ENCODE peak calls at places on chromosome 17, in eight cellular contexts. One of them, this sample, is unnamed.

GRCh38 chr17:39246274-39246673 is 20.5 kb upstream of the STAC2 start:
- DNase-seq in DMS 273 treated with DMSO at 0.1 percent for 48 hours: no peak
- DNase-seq in NCI-H1092: no peak
- DNase-seq in GM13976: no peak
- DNase-seq in HTR-8/SVneo: no peak
- DNase-seq in HFFc6: no peak
- DNase-seq in effector memory CD8-positive, alpha-beta T cell: no peak
- DNase-seq in choroid plexus epithelial cell: no peak
- DNase-seq in this sample: no peak

GRCh38 chr17:61583242-61583641 is 7.8 kb downstream of the NACA2 start:
- DNase-seq in effector memory CD8-positive, alpha-beta T cell: no peak
- DNase-seq in GM13976: peak
- DNase-seq in DMS 273 treated with DMSO at 0.1 percent for 48 hours: peak
- DNase-seq in HTR-8/SVneo: peak
- DNase-seq in HFFc6: peak
- DNase-seq in choroid plexus epithelial cell: peak
- DNase-seq in NCI-H1092: no peak
- DNase-seq in this sample: no peak

GRCh38 chr17:1515640-1516402 is 591 bp downstream of the INPP5K start:
- DNase-seq in DMS 273 treated with DMSO at 0.1 percent for 48 hours: peak
- DNase-seq in NCI-H1092: no peak
- DNase-seq in HTR-8/SVneo: peak
- DNase-seq in GM13976: peak
- DNase-seq in choroid plexus epithelial cell: peak
- DNase-seq in HFFc6: peak
- DNase-seq in effector memory CD8-positive, alpha-beta T cell: peak
- DNase-seq in this sample: peak

GRCh38 chr17:1002771-1003555 is 6.0 kb downstream of the TIMM22 start:
- DNase-seq in choroid plexus epithelial cell: peak
- DNase-seq in GM13976: no peak
- DNase-seq in HFFc6: peak
- DNase-seq in HTR-8/SVneo: no peak
- DNase-seq in NCI-H1092: peak
- DNase-seq in effector memory CD8-positive, alpha-beta T cell: no peak
- DNase-seq in DMS 273 treated with DMSO at 0.1 percent for 48 hours: no peak
- DNase-seq in this sample: no peak

GRCh38 chr17:1324201-1324750 is 44.8 kb downstream of the TRARG1 start:
- DNase-seq in HFFc6: no peak
- DNase-seq in NCI-H1092: no peak
- DNase-seq in choroid plexus epithelial cell: no peak
- DNase-seq in DMS 273 treated with DMSO at 0.1 percent for 48 hours: no peak
- DNase-seq in HTR-8/SVneo: no peak
- DNase-seq in effector memory CD8-positive, alpha-beta T cell: no peak
- DNase-seq in GM13976: no peak
- DNase-seq in this sample: peak

GRCh38 chr17:77609553-77610517 is 348.7 kb upstream of the TNRC6C start:
- DNase-seq in GM13976: peak
- DNase-seq in effector memory CD8-positive, alpha-beta T cell: peak
- DNase-seq in HTR-8/SVneo: no peak
- DNase-seq in DMS 273 treated with DMSO at 0.1 percent for 48 hours: no peak
- DNase-seq in NCI-H1092: no peak
- DNase-seq in HFFc6: no peak
- DNase-seq in choroid plexus epithelial cell: no peak
- DNase-seq in this sample: peak

GRCh38 chr17:7404737-7405412 is 978 bp upstream of the TMEM256 start:
- DNase-seq in HFFc6: peak
- DNase-seq in choroid plexus epithelial cell: no peak
- DNase-seq in NCI-H1092: peak
- DNase-seq in effector memory CD8-positive, alpha-beta T cell: no peak
- DNase-seq in HTR-8/SVneo: peak
- DNase-seq in GM13976: no peak
- DNase-seq in DMS 273 treated with DMSO at 0.1 percent for 48 hours: no peak
- DNase-seq in this sample: no peak

GRCh38 chr17:47804461-47804860 is 17.1 kb downstream of the OSBPL7 start:
- DNase-seq in effector memory CD8-positive, alpha-beta T cell: no peak
- DNase-seq in NCI-H1092: no peak
- DNase-seq in DMS 273 treated with DMSO at 0.1 percent for 48 hours: no peak
- DNase-seq in choroid plexus epithelial cell: no peak
- DNase-seq in GM13976: no peak
- DNase-seq in HFFc6: no peak
- DNase-seq in HTR-8/SVneo: no peak
- DNase-seq in this sample: no peak

GRCh38 chr17:29723283-29724047 is 100.8 kb upstream of the CORO6 start:
- DNase-seq in GM13976: peak
- DNase-seq in choroid plexus epithelial cell: no peak
- DNase-seq in HTR-8/SVneo: no peak
- DNase-seq in effector memory CD8-positive, alpha-beta T cell: no peak
- DNase-seq in DMS 273 treated with DMSO at 0.1 percent for 48 hours: no peak
- DNase-seq in NCI-H1092: no peak
- DNase-seq in HFFc6: no peak
- DNase-seq in this sample: peak

GRCh38 chr17:78147315-78147998 is 1.3 kb downstream of the C17orf99 start:
- DNase-seq in NCI-H1092: no peak
- DNase-seq in HFFc6: no peak
- DNase-seq in choroid plexus epithelial cell: no peak
- DNase-seq in GM13976: peak
- DNase-seq in effector memory CD8-positive, alpha-beta T cell: no peak
- DNase-seq in HTR-8/SVneo: no peak
- DNase-seq in DMS 273 treated with DMSO at 0.1 percent for 48 hours: no peak
- DNase-seq in this sample: no peak

GRCh38 chr17:45222994-45223540 is 1.4 kb downstream of the FMNL1 start:
- DNase-seq in choroid plexus epithelial cell: no peak
- DNase-seq in effector memory CD8-positive, alpha-beta T cell: no peak
- DNase-seq in DMS 273 treated with DMSO at 0.1 percent for 48 hours: no peak
- DNase-seq in NCI-H1092: no peak
- DNase-seq in HFFc6: no peak
- DNase-seq in GM13976: no peak
- DNase-seq in HTR-8/SVneo: no peak
- DNase-seq in this sample: no peak

GRCh38 chr17:60106377-60107059 is 27.8 kb upstream of the HEATR6 start:
- DNase-seq in effector memory CD8-positive, alpha-beta T cell: no peak
- DNase-seq in HTR-8/SVneo: no peak
- DNase-seq in GM13976: no peak
- DNase-seq in choroid plexus epithelial cell: peak
- DNase-seq in NCI-H1092: no peak
- DNase-seq in DMS 273 treated with DMSO at 0.1 percent for 48 hours: no peak
- DNase-seq in HFFc6: peak
- DNase-seq in this sample: no peak

GRCh38 chr17:55772086-55772485 is 21.2 kb downstream of the PCTP start:
- DNase-seq in choroid plexus epithelial cell: no peak
- DNase-seq in NCI-H1092: no peak
- DNase-seq in HFFc6: no peak
- DNase-seq in HTR-8/SVneo: no peak
- DNase-seq in DMS 273 treated with DMSO at 0.1 percent for 48 hours: no peak
- DNase-seq in GM13976: no peak
- DNase-seq in effector memory CD8-positive, alpha-beta T cell: no peak
- DNase-seq in this sample: no peak

GRCh38 chr17:28547623-28548416 is 4.6 kb downstream of the UNC119 start:
- DNase-seq in HFFc6: peak
- DNase-seq in effector memory CD8-positive, alpha-beta T cell: peak
- DNase-seq in choroid plexus epithelial cell: peak
- DNase-seq in DMS 273 treated with DMSO at 0.1 percent for 48 hours: peak
- DNase-seq in HTR-8/SVneo: peak
- DNase-seq in NCI-H1092: peak
- DNase-seq in GM13976: peak
- DNase-seq in this sample: peak

GRCh38 chr17:82204831-82205719 is 7.6 kb downstream of the CCDC57 start:
- DNase-seq in HFFc6: peak
- DNase-seq in HTR-8/SVneo: no peak
- DNase-seq in NCI-H1092: peak
- DNase-seq in GM13976: no peak
- DNase-seq in DMS 273 treated with DMSO at 0.1 percent for 48 hours: no peak
- DNase-seq in choroid plexus epithelial cell: peak
- DNase-seq in effector memory CD8-positive, alpha-beta T cell: no peak
- DNase-seq in this sample: no peak

GRCh38 chr17:4607261-4607731 is 23.0 kb downstream of the SMTNL2 start:
- DNase-seq in NCI-H1092: no peak
- DNase-seq in DMS 273 treated with DMSO at 0.1 percent for 48 hours: no peak
- DNase-seq in effector memory CD8-positive, alpha-beta T cell: no peak
- DNase-seq in HTR-8/SVneo: no peak
- DNase-seq in HFFc6: no peak
- DNase-seq in GM13976: no peak
- DNase-seq in choroid plexus epithelial cell: peak
- DNase-seq in this sample: no peak

GRCh38 chr17:70919241-70919640 is 749.9 kb downstream of the KCNJ2 start:
- DNase-seq in DMS 273 treated with DMSO at 0.1 percent for 48 hours: no peak
- DNase-seq in effector memory CD8-positive, alpha-beta T cell: no peak
- DNase-seq in HFFc6: no peak
- DNase-seq in choroid plexus epithelial cell: no peak
- DNase-seq in GM13976: no peak
- DNase-seq in HTR-8/SVneo: no peak
- DNase-seq in NCI-H1092: no peak
- DNase-seq in this sample: no peak

GRCh38 chr17:81253358-81254131 is 14.4 kb downstream of the NDUFAF8 start:
- DNase-seq in HFFc6: no peak
- DNase-seq in HTR-8/SVneo: peak
- DNase-seq in GM13976: peak
- DNase-seq in DMS 273 treated with DMSO at 0.1 percent for 48 hours: no peak
- DNase-seq in choroid plexus epithelial cell: peak
- DNase-seq in NCI-H1092: no peak
- DNase-seq in effector memory CD8-positive, alpha-beta T cell: peak
- DNase-seq in this sample: peak

GRCh38 chr17:57945999-57946797 is 9.0 kb downstream of the CUEDC1 start:
- DNase-seq in choroid plexus epithelial cell: no peak
- DNase-seq in GM13976: no peak
- DNase-seq in HFFc6: peak
- DNase-seq in DMS 273 treated with DMSO at 0.1 percent for 48 hours: no peak
- DNase-seq in HTR-8/SVneo: no peak
- DNase-seq in effector memory CD8-positive, alpha-beta T cell: no peak
- DNase-seq in NCI-H1092: no peak
- DNase-seq in this sample: no peak

GRCh38 chr17:28154242-28154641 is 111.8 kb downstream of the NLK start:
- DNase-seq in HFFc6: no peak
- DNase-seq in GM13976: no peak
- DNase-seq in DMS 273 treated with DMSO at 0.1 percent for 48 hours: no peak
- DNase-seq in effector memory CD8-positive, alpha-beta T cell: no peak
- DNase-seq in choroid plexus epithelial cell: no peak
- DNase-seq in HTR-8/SVneo: no peak
- DNase-seq in NCI-H1092: no peak
- DNase-seq in this sample: no peak

GRCh38 chr17:17179371-17179827 is 26.7 kb downstream of the PLD6 start:
- DNase-seq in HTR-8/SVneo: no peak
- DNase-seq in GM13976: peak
- DNase-seq in NCI-H1092: no peak
- DNase-seq in effector memory CD8-positive, alpha-beta T cell: no peak
- DNase-seq in choroid plexus epithelial cell: no peak
- DNase-seq in HFFc6: no peak
- DNase-seq in DMS 273 treated with DMSO at 0.1 percent for 48 hours: no peak
- DNase-seq in this sample: peak

GRCh38 chr17:79951361-79952264 is 84.1 kb downstream of the TBC1D16 start:
- DNase-seq in DMS 273 treated with DMSO at 0.1 percent for 48 hours: no peak
- DNase-seq in choroid plexus epithelial cell: peak
- DNase-seq in NCI-H1092: no peak
- DNase-seq in HFFc6: peak
- DNase-seq in effector memory CD8-positive, alpha-beta T cell: no peak
- DNase-seq in HTR-8/SVneo: no peak
- DNase-seq in GM13976: no peak
- DNase-seq in this sample: no peak

GRCh38 chr17:8408371-8408770 is 10.7 kb upstream of the RNF222 start:
- DNase-seq in HFFc6: no peak
- DNase-seq in effector memory CD8-positive, alpha-beta T cell: no peak
- DNase-seq in DMS 273 treated with DMSO at 0.1 percent for 48 hours: no peak
- DNase-seq in GM13976: no peak
- DNase-seq in choroid plexus epithelial cell: no peak
- DNase-seq in HTR-8/SVneo: no peak
- DNase-seq in NCI-H1092: no peak
- DNase-seq in this sample: no peak

GRCh38 chr17:36132421-36132831 is 28.8 kb downstream of the CCL4 start:
- DNase-seq in GM13976: no peak
- DNase-seq in NCI-H1092: no peak
- DNase-seq in choroid plexus epithelial cell: no peak
- DNase-seq in HTR-8/SVneo: no peak
- DNase-seq in DMS 273 treated with DMSO at 0.1 percent for 48 hours: no peak
- DNase-seq in effector memory CD8-positive, alpha-beta T cell: no peak
- DNase-seq in HFFc6: no peak
- DNase-seq in this sample: no peak

GRCh38 chr17:38509008-38509771 is 80.9 kb downstream of the ARHGAP23 start:
- DNase-seq in NCI-H1092: no peak
- DNase-seq in DMS 273 treated with DMSO at 0.1 percent for 48 hours: no peak
- DNase-seq in HTR-8/SVneo: peak
- DNase-seq in HFFc6: peak
- DNase-seq in GM13976: peak
- DNase-seq in effector memory CD8-positive, alpha-beta T cell: peak
- DNase-seq in choroid plexus epithelial cell: peak
- DNase-seq in this sample: peak

GRCh38 chr17:2138768-2139167 is 83.9 kb downstream of the HIC1 start:
- DNase-seq in effector memory CD8-positive, alpha-beta T cell: no peak
- DNase-seq in HTR-8/SVneo: peak
- DNase-seq in GM13976: no peak
- DNase-seq in HFFc6: peak
- DNase-seq in NCI-H1092: no peak
- DNase-seq in choroid plexus epithelial cell: no peak
- DNase-seq in DMS 273 treated with DMSO at 0.1 percent for 48 hours: peak
- DNase-seq in this sample: no peak

GRCh38 chr17:2853111-2853721 is 57.0 kb downstream of the RAP1GAP2 start:
- DNase-seq in DMS 273 treated with DMSO at 0.1 percent for 48 hours: no peak
- DNase-seq in HTR-8/SVneo: peak
- DNase-seq in effector memory CD8-positive, alpha-beta T cell: peak
- DNase-seq in GM13976: peak
- DNase-seq in NCI-H1092: no peak
- DNase-seq in HFFc6: peak
- DNase-seq in choroid plexus epithelial cell: peak
- DNase-seq in this sample: peak

GRCh38 chr17:28405632-28406477 is at the start of gene SLC46A1:
- DNase-seq in HTR-8/SVneo: peak
- DNase-seq in DMS 273 treated with DMSO at 0.1 percent for 48 hours: peak
- DNase-seq in HFFc6: no peak
- DNase-seq in choroid plexus epithelial cell: peak
- DNase-seq in effector memory CD8-positive, alpha-beta T cell: peak
- DNase-seq in NCI-H1092: peak
- DNase-seq in GM13976: peak
- DNase-seq in this sample: no peak

GRCh38 chr17:9021158-9021984 is at the start of gene NTN1:
- DNase-seq in HFFc6: no peak
- DNase-seq in DMS 273 treated with DMSO at 0.1 percent for 48 hours: no peak
- DNase-seq in effector memory CD8-positive, alpha-beta T cell: peak
- DNase-seq in HTR-8/SVneo: peak
- DNase-seq in NCI-H1092: no peak
- DNase-seq in GM13976: peak
- DNase-seq in choroid plexus epithelial cell: peak
- DNase-seq in this sample: peak

GRCh38 chr17:6701719-6702118 is 11.4 kb downstream of the SLC13A5 start:
- DNase-seq in DMS 273 treated with DMSO at 0.1 percent for 48 hours: no peak
- DNase-seq in choroid plexus epithelial cell: peak
- DNase-seq in HFFc6: no peak
- DNase-seq in effector memory CD8-positive, alpha-beta T cell: no peak
- DNase-seq in HTR-8/SVneo: peak
- DNase-seq in NCI-H1092: no peak
- DNase-seq in GM13976: peak
- DNase-seq in this sample: no peak

GRCh38 chr17:80859004-80859941 is 132.4 kb upstream of the CHMP6 start:
- DNase-seq in NCI-H1092: peak
- DNase-seq in choroid plexus epithelial cell: peak
- DNase-seq in HFFc6: peak
- DNase-seq in DMS 273 treated with DMSO at 0.1 percent for 48 hours: no peak
- DNase-seq in GM13976: no peak
- DNase-seq in HTR-8/SVneo: no peak
- DNase-seq in effector memory CD8-positive, alpha-beta T cell: no peak
- DNase-seq in this sample: no peak

GRCh38 chr17:10130733-10131132 is 67.7 kb downstream of the GAS7 start:
- DNase-seq in NCI-H1092: no peak
- DNase-seq in DMS 273 treated with DMSO at 0.1 percent for 48 hours: no peak
- DNase-seq in effector memory CD8-positive, alpha-beta T cell: no peak
- DNase-seq in GM13976: no peak
- DNase-seq in HTR-8/SVneo: no peak
- DNase-seq in choroid plexus epithelial cell: no peak
- DNase-seq in HFFc6: peak
- DNase-seq in this sample: no peak

GRCh38 chr17:45430738-45431530 is 1.7 kb downstream of the ARHGAP27 start:
- DNase-seq in HFFc6: no peak
- DNase-seq in choroid plexus epithelial cell: peak
- DNase-seq in effector memory CD8-positive, alpha-beta T cell: no peak
- DNase-seq in HTR-8/SVneo: no peak
- DNase-seq in GM13976: peak
- DNase-seq in DMS 273 treated with DMSO at 0.1 percent for 48 hours: no peak
- DNase-seq in NCI-H1092: no peak
- DNase-seq in this sample: no peak

GRCh38 chr17:17877548-17878358 is 41.0 kb upstream of the SREBF1 start:
- DNase-seq in HTR-8/SVneo: no peak
- DNase-seq in DMS 273 treated with DMSO at 0.1 percent for 48 hours: no peak
- DNase-seq in choroid plexus epithelial cell: peak
- DNase-seq in GM13976: no peak
- DNase-seq in effector memory CD8-positive, alpha-beta T cell: no peak
- DNase-seq in HFFc6: peak
- DNase-seq in NCI-H1092: peak
- DNase-seq in this sample: no peak

This sample was measured in central memory CD4-positive, alpha-beta T cell.